ENCODE peak calls at places on chromosomes 2 and 18, in five cellular contexts. L is CD8-positive, alpha-beta T cell; X is heart right ventricle; P is left ventricle myocardium inferior; U is OCI-LY7. A is an unnamed sample.
A peak's percentile ranks its signal among the peaks of the same experiment; 100 is the strongest.

GRCh38 chr2:96114903-96115581 is 1.3 kb downstream of the ADRA2B start:
- DNase-seq in P (peak; percentile 13), X (no peak), U (no peak), L (no peak), A (no peak)

GRCh38 chr2:200324362-200324761 is 17.9 kb downstream of the SPATS2L start:
- DNase-seq in X (no peak), P (no peak), L (no peak), U (no peak), A (no peak)

GRCh38 chr2:96815326-96816126 is 542 bp upstream of the CNNM3 start:
- DNase-seq in U (peak; percentile 34), P (no peak), X (no peak), L (no peak), A (no peak)

GRCh38 chr2:229980440-229981184 is 58.3 kb downstream of the FBXO36 start:
- DNase-seq in X (peak; percentile 45), L (no peak), U (no peak), P (peak; percentile 62), A (peak; percentile 1)

GRCh38 chr2:69685321-69686048 is 41.9 kb upstream of the AAK1 start:
- DNase-seq in U (no peak), X (no peak), L (no peak), P (no peak), A (no peak)

GRCh38 chr2:127887452-127888219 is 1.9 kb upstream of the AMMECR1L start:
- DNase-seq in U (no peak), L (no peak), P (no peak), X (no peak), A (no peak)

GRCh38 chr2:27185331-27186026 is 26.4 kb upstream of the ATRAID start:
- DNase-seq in L (no peak), U (peak; percentile 67), P (no peak), X (no peak), A (no peak)

GRCh38 chr2:238053195-238053776 is 7.5 kb upstream of the SCLY start:
- DNase-seq in P (no peak), X (no peak), L (no peak), U (no peak), A (no peak)

GRCh38 chr2:207801259-207801658 is 31.6 kb upstream of the FZD5 start:
- DNase-seq in X (no peak), U (no peak), P (no peak), L (no peak), A (no peak)

GRCh38 chr18:58095251-58095650 is 51.2 kb downstream of the NEDD4L start:
- DNase-seq in L (no peak), U (no peak), P (no peak), X (no peak), A (no peak)

GRCh38 chr2:6949009-6949351 is 31.8 kb downstream of the RNF144A start:
- DNase-seq in L (no peak), U (no peak), X (no peak), P (no peak), A (no peak)

GRCh38 chr2:237774811-237775553 is 23.6 kb upstream of the RBM44 start:
- DNase-seq in P (no peak), U (peak; percentile 68), X (peak; percentile 54), L (peak; percentile 44), A (no peak)

GRCh38 chr2:20042531-20042930 is 8.9 kb downstream of the LAPTM4A start:
- DNase-seq in U (no peak), L (no peak), X (no peak), P (no peak), A (no peak)

GRCh38 chr2:219457784-219458369 is 23.2 kb downstream of the SPEG start:
- DNase-seq in U (peak; percentile 60), X (no peak), L (no peak), P (no peak), A (no peak)

GRCh38 chr18:57959278-57959677 is 84.7 kb upstream of the NEDD4L start:
- DNase-seq in L (no peak), X (no peak), U (peak; percentile 21), P (no peak), A (no peak)

GRCh38 chr2:106970471-106971261 is 84.7 kb upstream of the ST6GAL2 start:
- DNase-seq in L (no peak), P (no peak), U (no peak), X (no peak), A (no peak)

GRCh38 chr2:167126165-167126564 is 237.9 kb downstream of the XIRP2 start:
- DNase-seq in L (no peak), U (no peak), P (no peak), X (no peak), A (no peak)

GRCh38 chr2:100767224-100767653 is 52.7 kb upstream of the NPAS2 start:
- DNase-seq in U (no peak), X (no peak), L (no peak), P (no peak), A (no peak)

GRCh38 chr18:69161383-69162028 is 239.2 kb upstream of the DOK6 start:
- DNase-seq in U (no peak), P (no peak), L (no peak), X (no peak), A (no peak)

GRCh38 chr2:96499061-96499960 is 5.8 kb downstream of the NEURL3 start:
- DNase-seq in L (no peak), P (no peak), X (no peak), U (no peak), A (no peak)

GRCh38 chr2:101736861-101737291 is 39.4 kb downstream of the MAP4K4 start:
- DNase-seq in L (no peak), U (no peak), P (no peak), X (no peak), A (no peak)

GRCh38 chr2:219159771-219160185 is 837 bp downstream of the NHEJ1 start:
- DNase-seq in L (no peak), U (no peak), P (no peak), X (no peak), A (no peak)

GRCh38 chr2:52976132-52976949 is 791.3 kb upstream of the CHAC2 start:
- DNase-seq in L (no peak), U (peak; percentile 16), X (no peak), P (no peak), A (no peak)

GRCh38 chr2:70995227-70995729 is 605 bp upstream of the TEX261 start:
- DNase-seq in U (peak; percentile 83), P (no peak), L (peak; percentile 56), X (no peak), A (peak; percentile 50)

GRCh38 chr2:47323822-47324171 is 79.2 kb upstream of the MSH2 start:
- DNase-seq in L (no peak), P (no peak), U (no peak), X (no peak), A (no peak)

GRCh38 chr2:1685957-1686783 is 58.1 kb downstream of the PXDN start:
- DNase-seq in P (no peak), X (no peak), U (no peak), L (no peak), A (no peak)

GRCh38 chr18:7630731-7631442 is 63.8 kb downstream of the PTPRM start:
- DNase-seq in L (no peak), P (no peak), X (no peak), U (no peak), A (no peak)

GRCh38 chr2:106158871-106159270 is 35.2 kb downstream of the UXS1 start:
- DNase-seq in P (no peak), L (peak; percentile 45), U (no peak), X (no peak), A (no peak)

GRCh38 chr18:22560283-22560627 is 142.5 kb upstream of the CTAGE1 start:
- DNase-seq in X (no peak), U (no peak), L (no peak), P (no peak), A (no peak)

GRCh38 chr2:67876176-67876575 is 186.6 kb downstream of the C1D start:
- DNase-seq in P (no peak), X (no peak), U (no peak), L (no peak), A (no peak)

DNA sequence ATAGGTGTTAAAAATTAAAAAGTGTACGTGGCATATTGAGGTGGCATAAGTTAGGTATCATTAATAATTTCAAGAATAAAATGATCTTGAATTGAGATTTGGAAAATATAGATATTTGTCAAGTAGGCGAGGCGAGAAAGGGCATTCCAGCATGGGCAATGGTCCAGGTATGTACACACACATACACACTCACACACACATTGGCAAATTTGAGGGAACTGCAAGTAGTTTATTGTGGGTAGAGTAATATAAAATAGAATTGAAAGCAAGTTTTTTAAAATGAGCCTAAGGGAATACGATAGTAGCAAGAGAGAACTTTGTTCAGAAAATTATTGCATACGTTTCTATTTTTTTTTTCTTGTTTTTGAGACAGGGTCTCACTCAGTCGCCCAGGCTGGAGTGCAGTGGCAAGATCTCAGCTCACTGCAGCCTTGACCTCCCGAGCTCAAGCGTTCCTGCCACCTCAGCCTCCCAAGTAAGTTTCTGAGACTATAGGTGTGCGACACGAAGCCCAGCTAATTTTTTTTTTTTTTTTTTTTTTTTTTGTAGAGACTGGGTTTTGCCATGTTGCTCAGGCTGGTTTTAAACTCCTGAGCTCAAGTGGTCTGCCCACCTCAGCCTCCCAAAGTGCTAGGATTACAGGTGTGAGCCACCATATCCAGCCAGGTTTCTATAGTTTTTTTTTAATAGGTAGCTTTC is 96.7 kb upstream of the SLC39A10 start:
- DNase-seq in X (no peak), U (no peak), P (no peak), L (no peak), A (no peak)
- H3K27ac ChIP-seq in X (no peak overlapping the region), U (peak overlapping the region; percentile 95), P (no peak overlapping the region), L (peak overlapping the region; percentile 63), A (no peak overlapping the region)

GRCh38 chr2:174492963-174493431 is 6.2 kb upstream of the GPR155 start:
- DNase-seq in L (peak; percentile 62), P (no peak), U (peak; percentile 65), X (no peak), A (no peak)
- H3K27ac ChIP-seq in L (peak overlapping the region; percentile 71), P (peak overlapping the region; percentile 44), U (peak overlapping the region; percentile 10), X (no peak overlapping the region), A (no peak overlapping the region)

GRCh38 chr2:43399515-43400245 is 173.3 kb upstream of the ZFP36L2 start:
- DNase-seq in U (no peak), P (no peak), X (peak; percentile 29), L (no peak), A (no peak)

GRCh38 chr2:43399098-43399497 is 172.7 kb upstream of the ZFP36L2 start:
- DNase-seq in X (no peak), L (no peak), P (no peak), U (no peak), A (no peak)

GRCh38 chr2:43400508-43400907 is 174.1 kb upstream of the ZFP36L2 start:
- DNase-seq in L (no peak), U (no peak), P (no peak), X (no peak), A (no peak)

GRCh38 chr2:43402452-43402937 is 176.1 kb upstream of the ZFP36L2 start:
- DNase-seq in P (no peak), L (no peak), X (no peak), U (no peak), A (no peak)

GRCh38 chr2:43402002-43402401 is 175.6 kb upstream of the ZFP36L2 start:
- DNase-seq in U (peak; percentile 17), P (no peak), X (no peak), L (no peak), A (no peak)
- H3K27ac ChIP-seq in U (no peak overlapping the region), P (no peak overlapping the region), X (no peak overlapping the region), L (no peak overlapping the region), A (no peak overlapping the region)

GRCh38 chr2:45888167-45888566 is 236.7 kb downstream of the PRKCE start:
- DNase-seq in X (no peak), P (no peak), L (no peak), U (no peak), A (no peak)

GRCh38 chr2:45889620-45890019 is 238.1 kb downstream of the PRKCE start:
- DNase-seq in L (no peak), U (no peak), P (no peak), X (no peak), A (no peak)

GRCh38 chr2:45888641-45889040 is 237.2 kb downstream of the PRKCE start:
- DNase-seq in U (no peak), X (no peak), L (no peak), P (no peak), A (no peak)

GRCh38 chr2:45890094-45890646 is 238.7 kb downstream of the PRKCE start:
- DNase-seq in P (no peak), U (no peak), L (no peak), X (no peak), A (no peak)

GRCh38 chr2:45889053-45889452 is 237.6 kb downstream of the PRKCE start:
- DNase-seq in U (peak; percentile 62), L (peak; percentile 28), X (peak; percentile 31), P (peak; percentile 38), A (no peak)
- H3K27ac ChIP-seq in U (no peak overlapping the region), L (no peak overlapping the region), X (no peak overlapping the region), P (no peak overlapping the region), A (no peak overlapping the region)